ENCODE peak calls at places on chromosomes 13 and 19, in eight cellular contexts. N is SW 1271; W is nucleus accumbens; L is activated CD4-positive, alpha-beta T cell treated with anti-CD3 and anti-CD28 coated beads for 24 hours; R is LoVo; G is GM10248; X is stimulated activated CD8-positive, alpha-beta memory T cell treated with anti-CD3 and anti-CD28 coated beads, Interleukin-15, amount 100 ng/mL, for 4 hours; U is stimulated activated CD4-positive, alpha-beta T cell treated with anti-CD3 and anti-CD28 coated beads, Interleukin-4, amount 100 ng/mL, for 24 hours. H is an unnamed sample.

GRCh38 chr19:41997851-41998229 is 3.8 kb upstream of the ATP1A3 start:
- DNase-seq in N (no peak), W (no peak), L (no peak), R (no peak), G (no peak), X (no peak), U (no peak), H (no peak)

GRCh38 chr19:50556236-50557008 is 11.8 kb downstream of the LRRC4B start:
- DNase-seq in N (peak), W (peak), L (peak), R (peak), G (peak), X (peak), U (peak), H (peak)

GRCh38 chr13:98647121-98647520 is 70.2 kb upstream of the STK24 start:
- DNase-seq in N (no peak), W (no peak), L (no peak), R (no peak), G (no peak), X (no peak), U (no peak), H (no peak)

GRCh38 chr19:1837625-1838105 is 10.6 kb downstream of the REXO1 start:
- DNase-seq in N (no peak), W (no peak), L (peak), R (no peak), G (peak), X (no peak), U (peak), H (peak)

GRCh38 chr13:60642552-60642951 is 245.5 kb downstream of the TDRD3 start:
- DNase-seq in N (no peak), W (no peak), L (no peak), R (no peak), G (no peak), X (no peak), U (no peak), H (no peak)

GRCh38 chr13:91406619-91407018 is 8.2 kb downstream of the GPC5 start:
- DNase-seq in N (no peak), W (no peak), L (no peak), R (peak), G (peak), X (no peak), U (peak), H (no peak)

GRCh38 chr19:45086453-45086852 is 6.5 kb upstream of the PPP1R37 start:
- DNase-seq in N (no peak), W (no peak), L (no peak), R (no peak), G (no peak), X (no peak), U (no peak), H (no peak)

GRCh38 chr19:9913237-9914000 is 22.9 kb downstream of the OLFM2 start:
- DNase-seq in N (no peak), W (no peak), L (no peak), R (no peak), G (no peak), X (no peak), U (no peak), H (peak)

GRCh38 chr19:51064534-51065220 is at the start of gene KLK13:
- DNase-seq in N (no peak), W (no peak), L (no peak), R (peak), G (peak), X (no peak), U (no peak), H (no peak)

GRCh38 chr13:42478531-42479156 is 95.3 kb upstream of the TNFSF11 start:
- DNase-seq in N (no peak), W (no peak), L (no peak), R (no peak), G (peak), X (no peak), U (peak), H (no peak)

GRCh38 chr19:12665646-12666304 is 767 bp downstream of the MAN2B1 start:
- DNase-seq in N (no peak), W (no peak), L (no peak), R (no peak), G (no peak), X (no peak), U (no peak), H (peak)

GRCh38 chr13:98571955-98572662 is 4.8 kb downstream of the STK24 start:
- DNase-seq in N (no peak), W (no peak), L (no peak), R (peak), G (no peak), X (no peak), U (peak), H (peak)

GRCh38 chr19:34150558-34150957 is 21.7 kb upstream of the LSM14A start:
- DNase-seq in N (no peak), W (no peak), L (no peak), R (no peak), G (no peak), X (no peak), U (no peak), H (no peak)

GRCh38 chr13:109785892-109786450 is 412 bp downstream of the IRS2 start:
- DNase-seq in N (no peak), W (no peak), L (no peak), R (no peak), G (no peak), X (no peak), U (no peak), H (no peak)

GRCh38 chr13:93984876-93985275 is 494.6 kb downstream of the DCT start:
- DNase-seq in N (no peak), W (no peak), L (no peak), R (no peak), G (no peak), X (no peak), U (no peak), H (no peak)

GRCh38 chr13:112839347-112840105 is 129.5 kb upstream of the MCF2L start:
- DNase-seq in N (no peak), W (no peak), L (no peak), R (no peak), G (no peak), X (no peak), U (no peak), H (no peak)

GRCh38 chr19:8938576-8938975 is 71.6 kb downstream of the MUC16 start:
- DNase-seq in N (no peak), W (no peak), L (no peak), R (no peak), G (no peak), X (no peak), U (no peak), H (no peak)

GRCh38 chr19:46618670-46619231 is 6.1 kb downstream of the PTGIR start:
- DNase-seq in N (no peak), W (no peak), L (no peak), R (no peak), G (no peak), X (no peak), U (no peak), H (no peak)

GRCh38 chr19:435056-435706 is 25.7 kb downstream of the SHC2 start:
- DNase-seq in N (no peak), W (no peak), L (no peak), R (no peak), G (no peak), X (no peak), U (no peak), H (no peak)

GRCh38 chr13:36831291-36831690 is 12.3 kb downstream of the RFXAP start:
- DNase-seq in N (no peak), W (no peak), L (no peak), R (no peak), G (no peak), X (no peak), U (no peak), H (no peak)

GRCh38 chr19:21128901-21129698 is 12.7 kb upstream of the ZNF431 start:
- DNase-seq in N (no peak), W (no peak), L (no peak), R (no peak), G (no peak), X (no peak), U (no peak), H (no peak)

GRCh38 chr19:11480927-11481776 is at the start of gene ELAVL3:
- DNase-seq in N (no peak), W (peak), L (no peak), R (no peak), G (no peak), X (no peak), U (no peak), H (no peak)

GRCh38 chr19:18848860-18849661 is 17.3 kb downstream of the UPF1 start:
- DNase-seq in N (no peak), W (peak), L (no peak), R (no peak), G (no peak), X (no peak), U (peak), H (peak)

GRCh38 chr19:19338082-19338481 is 17.5 kb downstream of the MAU2 start:
- DNase-seq in N (no peak), W (no peak), L (no peak), R (no peak), G (no peak), X (no peak), U (no peak), H (no peak)

GRCh38 chr13:28584873-28585317 is 74.0 kb upstream of the POMP start:
- DNase-seq in N (no peak), W (no peak), L (no peak), R (no peak), G (no peak), X (no peak), U (no peak), H (no peak)

GRCh38 chr13:110327036-110327790 is 20.1 kb downstream of the COL4A2 start:
- DNase-seq in N (no peak), W (no peak), L (no peak), R (no peak), G (no peak), X (no peak), U (no peak), H (no peak)

GRCh38 chr13:40228486-40228885 is 438.0 kb downstream of the FOXO1 start:
- DNase-seq in N (no peak), W (no peak), L (no peak), R (no peak), G (no peak), X (no peak), U (no peak), H (no peak)

GRCh38 chr19:11457115-11457514 is 21.7 kb downstream of the PRKCSH start:
- DNase-seq in N (no peak), W (peak), L (no peak), R (no peak), G (no peak), X (no peak), U (no peak), H (no peak)

GRCh38 chr13:47252627-47253026 is 355.8 kb upstream of the HTR2A start:
- DNase-seq in N (no peak), W (no peak), L (no peak), R (no peak), G (no peak), X (no peak), U (no peak), H (no peak)

GRCh38 chr13:44004881-44005280 is 125.2 kb downstream of the LACC1 start:
- DNase-seq in N (no peak), W (no peak), L (no peak), R (no peak), G (no peak), X (no peak), U (no peak), H (no peak)

GRCh38 chr13:44313674-44314073 is 60.0 kb upstream of the SERP2 start:
- DNase-seq in N (no peak), W (no peak), L (no peak), R (peak), G (no peak), X (no peak), U (no peak), H (no peak)

GRCh38 chr19:34461375-34462100 is 20.0 kb upstream of the WTIP start:
- DNase-seq in N (no peak), W (no peak), L (no peak), R (no peak), G (no peak), X (no peak), U (no peak), H (no peak)

GRCh38 chr13:69951412-69951811 is 156.2 kb upstream of the ATXN8OS start:
- DNase-seq in N (no peak), W (no peak), L (no peak), R (no peak), G (no peak), X (no peak), U (no peak), H (no peak)

GRCh38 chr13:109649713-109650112 is 136.7 kb downstream of the IRS2 start:
- DNase-seq in N (no peak), W (no peak), L (no peak), R (no peak), G (no peak), X (no peak), U (no peak), H (no peak)

GRCh38 chr13:26007774-26008173 is 44.0 kb downstream of the SHISA2 start:
- DNase-seq in N (no peak), W (no peak), L (no peak), R (no peak), G (no peak), X (no peak), U (no peak), H (no peak)

GRCh38 chr13:23674795-23675640 is 104.8 kb downstream of the TNFRSF19 start:
- DNase-seq in N (no peak), W (no peak), L (no peak), R (no peak), G (no peak), X (no peak), U (no peak), H (no peak)

GRCh38 chr19:56837892-56838679 is 2.4 kb downstream of the PEG3 start:
- DNase-seq in N (no peak), W (peak), L (no peak), R (no peak), G (no peak), X (no peak), U (no peak), H (no peak)

GRCh38 chr13:22563272-22563671 is 617.5 kb upstream of the SGCG start:
- DNase-seq in N (no peak), W (no peak), L (no peak), R (no peak), G (no peak), X (no peak), U (no peak), H (no peak)

GRCh38 chr19:1385816-1386215 is 2.1 kb downstream of the NDUFS7 start:
- DNase-seq in N (no peak), W (no peak), L (no peak), R (no peak), G (no peak), X (no peak), U (no peak), H (no peak)

GRCh38 chr13:25882732-25883357 is 169.0 kb downstream of the SHISA2 start:
- DNase-seq in N (no peak), W (no peak), L (no peak), R (no peak), G (no peak), X (no peak), U (no peak), H (no peak)

H was measured in activated effector memory CD4-positive, alpha-beta T cell treated with anti-CD3 and anti-CD28 coated beads, Interleukin-2, amount 50 U/mL, for 16 hours.